ENCODE peak calls at places on chromosome 21, in seven cellular contexts. L is effector CD8-positive, alpha-beta T cell; Y is caudate nucleus; M is activated naive CD4-positive, alpha-beta T cell treated with Interleukin-2 at 50 U/mL for 16 hours; T is T-helper 9 cell; H is stimulated activated CD8-positive, alpha-beta memory T cell treated with anti-CD3 and anti-CD28 coated beads, Interleukin-2, amount 100 ng/mL, for 48 hours; X is PC-3. C is an unnamed sample.

GRCh38 chr21:27371688-27372331 is 404.9 kb upstream of the ADAMTS5 start:
- DNase-seq in Y (no peak), X (no peak), L (no peak), M (no peak), T (no peak), H (no peak), C (no peak)

GRCh38 chr21:37257967-37258877 is 8.9 kb downstream of the VPS26C start:
- DNase-seq in L (peak; percentile 77), M (peak; percentile 80), T (peak; percentile 67), Y (peak; percentile 50), X (peak; percentile 60), H (peak; percentile 67), C (peak; percentile 67)

GRCh38 chr21:14916676-14917141 is 148.1 kb downstream of the NRIP1 start:
- DNase-seq in Y (no peak), H (no peak), M (no peak), X (peak; percentile 91), L (no peak), T (no peak), C (no peak)

GRCh38 chr21:29181799-29182470 is 51.5 kb downstream of the MAP3K7CL start:
- DNase-seq in Y (no peak), X (peak; percentile 75), H (no peak), L (no peak), M (no peak), T (no peak), C (no peak)

GRCh38 chr21:36627242-36627641 is 71.7 kb upstream of the SIM2 start:
- DNase-seq in M (no peak), L (no peak), Y (no peak), T (no peak), H (no peak), X (peak; percentile 96), C (no peak)

GRCh38 chr21:36323032-36323431 is 3.0 kb downstream of the MORC3 start:
- DNase-seq in T (no peak), L (no peak), X (peak; percentile 36), H (no peak), M (no peak), Y (no peak), C (no peak)

GRCh38 chr21:31336739-31337040 is 7.4 kb downstream of the TIAM1 start:
- DNase-seq in M (no peak), L (no peak), X (no peak), T (no peak), H (no peak), Y (no peak), C (no peak)

GRCh38 chr21:46122241-46122671 is 24.3 kb downstream of the COL6A2 start:
- DNase-seq in H (no peak), T (no peak), L (no peak), M (no peak), Y (no peak), X (peak; percentile 77), C (no peak)

C was measured in stimulated activated effector memory CD8-positive, alpha-beta T cell treated with anti-CD3 and anti-CD28 coated beads, Interleukin-12 subunit alpha, Interleukin-12 subunit beta, amount 100 ng/mL, for 72 hours.